ENCODE peak calls at places on chromosomes 16 and 17, in four cellular contexts. F is stimulated activated CD4-positive, alpha-beta T cell treated with anti-CD3 and anti-CD28 coated beads, Interleukin-4, amount 100 ng/mL, for 24 hours; D is anterior cingulate cortex; M is nephron progenitor cell. R is an unnamed sample.

GRCh38 chr17:45298546-45299285 is 18.1 kb downstream of the MAP3K14 start:
- DNase-seq in F (no peak), D (no peak), M (no peak), R (no peak)

GRCh38 chr16:75566889-75567255 is 693 bp downstream of the GABARAPL2 start:
- DNase-seq in F (peak; percentile 25), D (no peak), M (peak; percentile 56), R (no peak)

GRCh38 chr17:38579934-38580333 is 25.8 kb downstream of the SRCIN1 start:
- DNase-seq in F (peak; percentile 23), D (no peak), M (peak; percentile 49), R (no peak)

GRCh38 chr17:70808596-70808995 is 639.3 kb downstream of the KCNJ2 start:
- DNase-seq in F (no peak), D (no peak), M (no peak), R (no peak)

GRCh38 chr16:84308120-84308519 is 13.4 kb downstream of the WFDC1 start:
- DNase-seq in F (no peak), D (no peak), M (peak; percentile 78), R (peak; percentile 53)

GRCh38 chr16:55436587-55436986 is 42.4 kb upstream of the MMP2 start:
- DNase-seq in F (no peak), D (no peak), M (no peak), R (no peak)

GRCh38 chr17:38922538-38923291 is 2.7 kb upstream of the LASP1NB start:
- DNase-seq in F (peak; percentile 3), D (no peak), M (no peak), R (no peak)

GRCh38 chr16:23310217-23310616 is 8.1 kb downstream of the SCNN1B start:
- DNase-seq in F (no peak), D (no peak), M (no peak), R (no peak)

GRCh38 chr17:40354191-40355122 is 10.1 kb downstream of the GJD3 start:
- DNase-seq in F (no peak), D (no peak), M (no peak), R (no peak)

GRCh38 chr17:37488009-37488604 is 1.6 kb upstream of the DUSP14 start:
- DNase-seq in F (no peak), D (no peak), M (no peak), R (no peak)

GRCh38 chr17:73189417-73190099 is 3.3 kb upstream of the COG1 start:
- DNase-seq in F (no peak), D (peak; percentile 18), M (peak; percentile 54), R (peak; percentile 11)

GRCh38 chr17:50893183-50893993 is 27.2 kb upstream of the TOB1 start:
- DNase-seq in F (no peak), D (no peak), M (peak; percentile 51), R (peak; percentile 25)

GRCh38 chr16:9612267-9612666 is 520.8 kb downstream of the HAPSTR1 start:
- DNase-seq in F (no peak), D (no peak), M (no peak), R (no peak)

GRCh38 chr17:45302649-45303173 is 14.1 kb downstream of the MAP3K14 start:
- DNase-seq in F (peak; percentile 46), D (peak; percentile 57), M (no peak), R (no peak)

GRCh38 chr16:9364721-9365693 is 273.6 kb downstream of the HAPSTR1 start:
- DNase-seq in F (no peak), D (peak; percentile 11), M (no peak), R (no peak)

GRCh38 chr17:13351046-13351445 is 250.7 kb downstream of the HS3ST3A1 start:
- DNase-seq in F (no peak), D (no peak), M (no peak), R (no peak)

GRCh38 chr16:1744338-1744840 is 27.0 kb downstream of the NME3 start:
- DNase-seq in F (no peak), D (no peak), M (no peak), R (no peak)

GRCh38 chr16:4233431-4233830 is 8.4 kb downstream of the SRL start:
- DNase-seq in F (no peak), D (no peak), M (no peak), R (no peak)

GRCh38 chr16:79316004-79316458 is 284.5 kb downstream of the MAF start:
- DNase-seq in F (peak; percentile 80), D (no peak), M (no peak), R (no peak)

GRCh38 chr17:37430051-37430591 is 23.4 kb downstream of the TADA2A start:
- DNase-seq in F (no peak), D (no peak), M (no peak), R (no peak)

GRCh38 chr16:19515765-19516164 is 6.1 kb downstream of the GDE1 start:
- DNase-seq in F (no peak), D (no peak), M (no peak), R (no peak)

GRCh38 chr17:55348749-55349354 is 72.8 kb downstream of the MMD start:
- DNase-seq in F (peak; percentile 37), D (peak; percentile 15), M (peak; percentile 53), R (peak; percentile 46)

GRCh38 chr17:66730497-66730923 is 104.4 kb upstream of the CACNG5 start:
- DNase-seq in F (no peak), D (no peak), M (no peak), R (no peak)

GRCh38 chr17:81967533-81968395 is 6.8 kb upstream of the NOTUM start:
- DNase-seq in F (peak; percentile 89), D (peak; percentile 59), M (peak; percentile 86), R (peak; percentile 86)

GRCh38 chr16:31223044-31223443 is 6.1 kb upstream of the PYDC1 start:
- DNase-seq in F (no peak), D (no peak), M (no peak), R (no peak)

GRCh38 chr16:73951541-73951940 is 345.1 kb upstream of the PSMD7 start:
- DNase-seq in F (no peak), D (no peak), M (no peak), R (no peak)

R was measured in neural crest cell.